ENCODE peak calls at places on chromosomes 3 and 15, in ten cellular contexts. G, F, L, P, X, Z, N, W, E and T are unnamed samples.

GRCh38 chr15:41926184-41927056 is 32.6 kb upstream of the SPTBN5 start:
- DNase-seq in G (peak; percentile 81), E (no peak), N (peak; percentile 34), F (peak; percentile 37), W (no peak), X (peak; percentile 71), L (no peak), Z (no peak), P (peak; percentile 29), T (no peak)

GRCh38 chr3:178271740-178272387 is 264.4 kb upstream of the KCNMB2 start:
- DNase-seq in F (peak; percentile 47), E (no peak), P (no peak), L (no peak), N (no peak), G (no peak), W (no peak), Z (no peak), X (no peak), T (no peak)

GRCh38 chr3:151538706-151539403 is 78.0 kb upstream of the IGSF10 start:
- DNase-seq in L (no peak), E (no peak), F (peak; percentile 64), N (no peak), Z (no peak), X (no peak), G (no peak), W (no peak), P (no peak), T (no peak)

GRCh38 chr3:191362036-191362435 is 31.7 kb upstream of the UTS2B start:
- DNase-seq in L (no peak), P (no peak), X (no peak), Z (no peak), N (no peak), F (no peak), W (no peak), E (no peak), G (no peak), T (no peak)

GRCh38 chr15:96126859-96127258 is 203.6 kb upstream of the NR2F2 start:
- DNase-seq in W (no peak), N (no peak), X (no peak), Z (no peak), E (no peak), F (no peak), G (no peak), L (no peak), P (no peak), T (no peak)

GRCh38 chr3:107745354-107745753 is 222.6 kb downstream of the BBX start:
- DNase-seq in Z (no peak), E (no peak), W (no peak), P (no peak), L (no peak), G (no peak), F (no peak), N (no peak), X (no peak), T (no peak)

GRCh38 chr3:72008226-72008996 is 223.5 kb upstream of the PROK2 start:
- DNase-seq in E (no peak), X (no peak), Z (no peak), L (no peak), N (no peak), G (no peak), W (no peak), P (no peak), F (peak; percentile 48), T (no peak)

GRCh38 chr3:108862865-108863798 is 40.5 kb downstream of the TRAT1 start:
- DNase-seq in X (no peak), G (no peak), Z (peak; percentile 29), P (peak; percentile 4), L (no peak), N (no peak), W (no peak), E (no peak), F (peak; percentile 77), T (peak; percentile 7)

GRCh38 chr3:128068156-128068620 is 16.0 kb downstream of the SEC61A1 start:
- DNase-seq in E (no peak), P (peak; percentile 11), N (peak; percentile 57), G (no peak), X (no peak), W (peak; percentile 53), L (peak; percentile 79), Z (no peak), F (peak; percentile 59), T (peak; percentile 51)

GRCh38 chr3:187343670-187344069 is 24.5 kb upstream of the RTP4 start:
- DNase-seq in P (no peak), E (no peak), F (no peak), G (no peak), N (no peak), Z (no peak), X (no peak), W (no peak), L (no peak), T (no peak)

GRCh38 chr3:157067114-157067513 is 92.8 kb downstream of the CCNL1 start:
- DNase-seq in Z (peak; percentile 71), N (no peak), P (no peak), L (no peak), W (no peak), G (no peak), F (no peak), X (no peak), E (no peak), T (no peak)

GRCh38 chr3:23760325-23760724 is 45.4 kb upstream of the UBE2E1 start:
- DNase-seq in F (no peak), Z (no peak), G (no peak), X (no peak), L (no peak), N (no peak), W (no peak), E (no peak), P (no peak), T (no peak)

GRCh38 chr3:151117044-151117443 is 31.6 kb downstream of the MED12L start:
- DNase-seq in X (no peak), N (no peak), L (no peak), F (no peak), P (no peak), G (no peak), Z (no peak), W (no peak), E (no peak), T (no peak)